ENCODE peak calls at places on chromosomes 16 and 17, in six cellular contexts. I, O, K, F, G and M are unnamed samples.

GRCh38 chr17:50396261-50397110 is 837 bp downstream of the LRRC59 start:
- DNase-seq in I (peak; percentile 85), O (peak; percentile 91), K (peak; percentile 40), F (peak; percentile 44), G (no peak), M (peak; percentile 70)

GRCh38 chr17:76447931-76448652 is 4.9 kb downstream of the UBE2O start:
- DNase-seq in I (no peak), O (no peak), K (no peak), F (no peak), G (no peak), M (no peak)

GRCh38 chr16:10502766-10503165 is 77.6 kb downstream of the EMP2 start:
- DNase-seq in I (no peak), O (no peak), K (no peak), F (no peak), G (no peak), M (no peak)

GRCh38 chr16:84294196-84295142 is at the start of gene WFDC1:
- DNase-seq in I (no peak), O (peak; percentile 44), K (no peak), F (no peak), G (no peak), M (peak; percentile 70)

GRCh38 chr16:60686824-60687223 is 1349.4 kb downstream of the CDH8 start:
- DNase-seq in I (no peak), O (no peak), K (no peak), F (no peak), G (no peak), M (no peak)

GRCh38 chr17:79670537-79671386 is 59.9 kb upstream of the RBFOX3 start:
- DNase-seq in I (no peak), O (no peak), K (no peak), F (no peak), G (no peak), M (peak; percentile 18)

GRCh38 chr16:85252461-85252860 is 140.2 kb upstream of the CIBAR2 start:
- DNase-seq in I (no peak), O (no peak), K (no peak), F (no peak), G (no peak), M (no peak)

GRCh38 chr17:5241861-5242671 is 7.4 kb upstream of the SCIMP start:
- DNase-seq in I (no peak), O (no peak), K (no peak), F (no peak), G (no peak), M (no peak)

GRCh38 chr16:86519649-86520316 is 9.5 kb downstream of the FOXF1 start:
- DNase-seq in I (peak; percentile 58), O (peak; percentile 62), K (peak; percentile 25), F (no peak), G (peak; percentile 34), M (peak; percentile 82)

GRCh38 chr16:68281368-68282063 is 17.2 kb downstream of the SLC7A6 start:
- DNase-seq in I (no peak), O (no peak), K (no peak), F (no peak), G (no peak), M (no peak)

GRCh38 chr16:25148568-25149215 is 37.1 kb downstream of the LCMT1 start:
- DNase-seq in I (no peak), O (no peak), K (peak; percentile 95), F (no peak), G (no peak), M (no peak)

GRCh38 chr16:25138130-25138529 is 26.6 kb downstream of the LCMT1 start:
- DNase-seq in I (no peak), O (no peak), K (no peak), F (no peak), G (no peak), M (no peak)

GRCh38 chr16:25141648-25142047 is 30.1 kb downstream of the LCMT1 start:
- DNase-seq in I (no peak), O (no peak), K (no peak), F (no peak), G (no peak), M (no peak)

GRCh38 chr16:25140459-25140858 is 28.9 kb downstream of the LCMT1 start:
- DNase-seq in I (no peak), O (no peak), K (peak; percentile 71), F (no peak), G (no peak), M (no peak)

DNA sequence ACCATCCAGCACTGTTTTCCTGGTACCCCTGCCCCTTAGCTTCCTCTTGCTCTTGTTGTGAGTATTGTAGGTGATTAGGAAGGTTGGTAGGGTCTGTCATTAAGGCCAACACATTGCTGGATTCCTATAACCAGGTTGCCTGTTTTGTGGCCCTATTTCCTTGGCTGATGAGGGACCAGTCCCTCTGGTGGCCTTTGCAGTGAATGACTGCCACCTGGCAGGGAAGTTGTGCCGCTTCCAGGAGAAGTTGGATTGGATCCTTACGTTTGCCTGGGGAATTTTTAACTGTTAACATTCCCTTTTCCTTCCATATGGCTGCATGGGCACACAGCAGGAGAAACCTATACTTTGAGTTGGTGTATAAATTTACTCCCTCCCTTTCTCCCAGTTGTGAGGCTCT is 32.4 kb downstream of the LCMT1 start:
- DNase-seq in I (peak; percentile 67), O (no peak), K (no peak), F (no peak), G (no peak), M (no peak)
- H3K4me3 ChIP-seq in I (no peak overlapping the region), O (no peak overlapping the region), K (no peak overlapping the region), F (no peak overlapping the region), G (no peak overlapping the region), M (no peak overlapping the region)

GRCh38 chr17:918102-918740 is 61.4 kb downstream of the NXN start:
- DNase-seq in I (no peak), O (no peak), K (no peak), F (no peak), G (no peak), M (peak; percentile 52)
- H3K27ac ChIP-seq in I (no peak overlapping the region), O (no peak overlapping the region), K (no peak overlapping the region), F (peak overlapping the region; percentile 55), G (no peak overlapping the region), M (peak overlapping the region; percentile 31)

GRCh38 chr16:31897283-31897682 is 23.7 kb downstream of the ZNF267 start:
- DNase-seq in I (no peak), O (no peak), K (no peak), F (no peak), G (no peak), M (no peak)
- H3K9me3 ChIP-seq in I (no peaks in the 10 kb centered on the region), O (peaks cover 6% of the 10 kb centered on the region), K (no peaks in the 10 kb centered on the region), F (peaks cover 54% of the 10 kb centered on the region), G (peaks cover 7% of the 10 kb centered on the region), M (no peaks in the 10 kb centered on the region)

GRCh38 chr17:82370471-82371332 is 863 bp upstream of the UTS2R start:
- DNase-seq in I (no peak), O (no peak), K (no peak), F (no peak), G (no peak), M (peak; percentile 35)
- H3K4me3 ChIP-seq in I (no peak overlapping the region), O (no peak overlapping the region), K (no peak overlapping the region), F (no peak overlapping the region), G (peak overlapping the region; percentile 35), M (peak overlapping the region; percentile 34)

GRCh38 chr16:78538284-78538683 is 438.8 kb downstream of the WWOX start:
- DNase-seq in I (no peak), O (no peak), K (no peak), F (no peak), G (no peak), M (no peak)

GRCh38 chr16:78537511-78537910 is 438.1 kb downstream of the WWOX start:
- DNase-seq in I (no peak), O (no peak), K (no peak), F (no peak), G (no peak), M (no peak)

GRCh38 chr16:78535098-78535497 is 435.6 kb downstream of the WWOX start:
- DNase-seq in I (no peak), O (no peak), K (no peak), F (no peak), G (no peak), M (no peak)

GRCh38 chr16:78542419-78542818 is 443.0 kb downstream of the WWOX start:
- DNase-seq in I (no peak), O (no peak), K (no peak), F (no peak), G (no peak), M (no peak)

DNA sequence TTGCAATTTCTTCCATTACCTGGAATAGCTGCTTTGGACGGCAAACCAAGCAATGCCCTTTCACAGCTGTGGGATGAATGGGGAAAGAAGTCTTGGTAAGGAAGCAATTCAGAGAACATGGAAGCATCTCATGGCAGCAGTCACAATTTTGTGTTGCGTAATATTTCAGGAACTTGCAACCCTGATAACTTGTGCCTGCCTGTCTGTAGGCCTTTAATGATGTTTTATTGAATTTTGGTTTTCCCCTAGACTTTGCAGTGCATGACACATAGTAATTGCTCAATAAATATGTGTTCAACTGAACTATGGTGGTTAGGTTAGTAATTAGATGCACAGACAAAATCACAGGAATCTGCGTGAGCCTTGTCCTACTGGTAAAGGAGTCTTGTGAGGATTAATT is 439.5 kb downstream of the WWOX start:
- DNase-seq in I (no peak), O (no peak), K (no peak), F (no peak), G (no peak), M (no peak)
- H3K27ac ChIP-seq in I (no peak overlapping the region), O (no peak overlapping the region), K (no peak overlapping the region), F (no peak overlapping the region), G (no peak overlapping the region), M (no peak overlapping the region)

GRCh38 chr17:52930145-52930544 is 771.6 kb upstream of the CA10 start:
- DNase-seq in I (no peak), O (no peak), K (no peak), F (no peak), G (no peak), M (no peak)

GRCh38 chr17:52930581-52930980 is 772.1 kb upstream of the CA10 start:
- DNase-seq in I (no peak), O (no peak), K (no peak), F (no peak), G (no peak), M (no peak)
- H3K9me3 ChIP-seq in I (no peaks in the 10 kb centered on the region), O (no peaks in the 10 kb centered on the region), K (no peaks in the 10 kb centered on the region), F (peaks cover under 1% of the 10 kb centered on the region), G (no peaks in the 10 kb centered on the region), M (no peaks in the 10 kb centered on the region)